ENCODE peak calls at places on chromosomes 5 and 9, in nine cellular contexts. S, B, Z, T, D, M, O, J and G are unnamed samples.

GRCh38 chr5:31596354-31596753 is 42.6 kb upstream of the PDZD2 start:
- DNase-seq in T (no peak), B (no peak), D (no peak), O (no peak), S (no peak), M (no peak), J (no peak), Z (no peak), G (no peak)

GRCh38 chr9:134655101-134655500 is 13.5 kb downstream of the COL5A1 start:
- DNase-seq in S (no peak), J (no peak), D (no peak), O (no peak), T (no peak), B (peak; percentile 33), Z (peak; percentile 6), M (no peak), G (no peak)

GRCh38 chr5:14806452-14806851 is 65.1 kb downstream of the ANKH start:
- DNase-seq in J (peak; percentile 99), B (no peak), Z (peak; percentile 65), M (no peak), T (no peak), S (no peak), D (no peak), O (peak; percentile 73), G (peak; percentile 89)

GRCh38 chr5:147737921-147738320 is 44.6 kb downstream of the JAKMIP2 start:
- DNase-seq in O (no peak), M (no peak), Z (no peak), T (no peak), J (no peak), B (no peak), D (no peak), S (no peak), G (no peak)

GRCh38 chr9:124257865-124258764 is at the start of gene NEK6:
- DNase-seq in S (no peak), T (peak; percentile 64), D (no peak), O (peak; percentile 69), J (peak; percentile 82), M (no peak), Z (peak; percentile 53), B (peak; percentile 66), G (no peak)

GRCh38 chr5:168366124-168366523 is 74.7 kb downstream of the WWC1 start:
- DNase-seq in M (no peak), Z (no peak), O (peak; percentile 88), T (no peak), S (no peak), D (no peak), B (no peak), J (peak; percentile 93), G (peak; percentile 90)

GRCh38 chr9:31084331-31084730 is 1300.1 kb upstream of the ACO1 start:
- DNase-seq in J (no peak), B (no peak), O (no peak), M (no peak), T (no peak), D (no peak), S (no peak), Z (no peak), G (no peak)

GRCh38 chr5:154015071-154015693 is 23.5 kb downstream of the FAM114A2 start:
- DNase-seq in O (no peak), J (no peak), T (no peak), D (no peak), S (no peak), Z (peak; percentile 26), B (peak; percentile 12), M (no peak), G (no peak)

GRCh38 chr5:10656176-10656830 is 92.4 kb downstream of the ANKRD33B start:
- DNase-seq in Z (no peak), S (no peak), D (no peak), M (no peak), T (no peak), O (no peak), J (peak; percentile 16), B (no peak), G (no peak)

GRCh38 chr5:169702726-169703481 is 65.8 kb downstream of the DOCK2 start:
- DNase-seq in Z (no peak), M (no peak), D (no peak), B (no peak), T (peak; percentile 67), S (no peak), J (no peak), O (no peak), G (peak; percentile 33)

GRCh38 chr5:122008061-122008460 is 46.3 kb downstream of the SRFBP1 start:
- DNase-seq in T (no peak), J (no peak), D (no peak), S (no peak), B (peak; percentile 21), O (no peak), Z (no peak), M (no peak), G (no peak)

GRCh38 chr9:101026824-101027223 is 1.7 kb upstream of the PLPPR1 start:
- DNase-seq in Z (no peak), B (no peak), S (no peak), D (peak; percentile 8), T (no peak), O (no peak), J (no peak), M (no peak), G (no peak)

GRCh38 chr5:36703245-36703860 is 96.9 kb downstream of the SLC1A3 start:
- DNase-seq in S (no peak), Z (no peak), M (no peak), O (no peak), T (no peak), D (no peak), B (no peak), J (peak; percentile 52), G (no peak)

GRCh38 chr9:101477736-101478135 is 42.2 kb upstream of the ALDOB start:
- DNase-seq in S (no peak), O (peak; percentile 35), J (peak; percentile 58), Z (no peak), D (no peak), B (no peak), T (no peak), M (no peak), G (no peak)

GRCh38 chr5:167489202-167489601 is 802.2 kb upstream of the WWC1 start:
- DNase-seq in M (no peak), S (no peak), Z (no peak), O (peak; percentile 78), D (no peak), B (no peak), T (no peak), J (peak; percentile 25), G (peak; percentile 70)

GRCh38 chr9:124752967-124753366 is 18.1 kb downstream of the NR6A1 start:
- DNase-seq in M (no peak), S (peak; percentile 68), O (peak; percentile 88), Z (no peak), B (no peak), J (peak; percentile 74), D (no peak), T (no peak), G (peak; percentile 16)

GRCh38 chr9:98506422-98507054 is 202.2 kb downstream of the GABBR2 start:
- DNase-seq in Z (no peak), O (no peak), D (no peak), T (no peak), B (no peak), S (no peak), J (no peak), M (peak; percentile 62), G (no peak)

GRCh38 chr5:132495063-132495671 is 4.6 kb upstream of the IRF1 start:
- DNase-seq in S (no peak), M (peak; percentile 73), Z (no peak), B (no peak), J (no peak), D (no peak), O (no peak), T (no peak), G (no peak)

DNA sequence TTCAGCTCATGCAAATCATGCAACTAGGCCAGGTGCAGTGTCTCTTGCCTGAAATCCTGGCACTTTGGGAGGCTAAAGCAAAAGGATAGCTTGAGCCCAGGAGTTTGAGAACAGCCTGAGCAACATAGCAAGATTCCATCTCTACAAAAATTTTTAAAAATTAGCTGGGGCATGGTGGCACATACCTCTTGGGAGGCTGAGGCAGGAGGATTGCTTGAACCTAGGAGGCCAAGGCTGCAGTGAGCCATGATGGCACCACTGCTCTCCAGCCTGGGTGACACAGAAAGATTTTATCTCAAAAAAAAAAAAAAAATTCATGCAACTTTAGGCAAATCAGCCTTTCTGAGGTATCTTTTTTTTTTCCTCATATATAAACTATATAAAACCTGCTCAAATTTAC is 35.6 kb upstream of the CCNB1 start:
- DNase-seq in S (no peak), Z (no peak), J (no peak), B (no peak), D (no peak), M (no peak), O (no peak), T (no peak), G (no peak)
- H3K4me3 ChIP-seq in S (no peak overlapping the region), Z (no peak overlapping the region), J (no peak overlapping the region), B (no peak overlapping the region), D (no peak overlapping the region), M (no peak overlapping the region), O (no peak overlapping the region), T (no peak overlapping the region), G (no peak overlapping the region)

DNA sequence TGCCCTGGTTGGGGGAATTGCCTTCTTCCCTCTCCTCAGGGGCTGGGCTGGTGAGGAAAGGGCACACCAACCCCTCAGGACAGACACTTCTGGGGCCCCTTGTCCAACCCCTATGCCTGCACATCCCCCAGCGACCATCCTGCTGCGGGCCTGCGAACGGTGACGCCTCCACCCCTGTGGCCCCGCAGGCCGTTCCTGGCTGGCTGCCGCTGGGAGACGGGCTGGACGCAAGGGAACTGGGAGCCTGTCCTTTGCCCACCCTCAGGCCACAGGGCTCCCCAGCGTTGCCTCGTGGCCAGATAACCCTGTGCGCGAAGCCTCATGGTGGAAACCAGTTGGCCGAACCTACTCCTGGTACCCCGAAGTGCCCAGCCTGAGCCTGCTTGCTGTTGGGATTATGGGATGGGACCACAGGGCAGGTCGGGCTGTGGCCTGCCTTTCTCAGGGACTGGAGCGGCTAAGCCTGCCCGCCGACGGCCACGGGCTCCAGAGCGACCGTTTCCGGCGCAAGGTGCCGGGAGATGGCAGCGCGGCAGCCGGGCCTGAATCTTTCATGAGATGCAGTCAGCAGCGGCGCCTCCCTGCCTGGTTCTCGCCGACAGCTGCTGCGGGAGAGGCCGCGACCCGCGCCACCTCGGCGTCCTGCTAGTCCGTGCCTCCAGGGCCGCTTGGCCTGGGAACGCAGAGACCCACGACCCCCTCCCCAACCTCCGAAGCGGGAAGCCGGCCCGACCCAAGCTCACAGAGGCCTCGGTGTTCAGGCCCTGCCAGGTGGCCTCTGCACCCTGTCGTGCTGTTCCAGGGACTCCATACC is 6.5 kb upstream of the PITX1 start:
- DNase-seq in T (no peak), Z (no peak), B (peak; percentile 77), J (no peak), M (no peak), S (no peak), D (no peak), O (no peak), G (no peak)
- H3K4me3 ChIP-seq in T (no peak overlapping the region), Z (no peak overlapping the region), B (no peak overlapping the region), J (no peak overlapping the region), M (no peak overlapping the region), S (no peak overlapping the region), D (no peak overlapping the region), O (no peak overlapping the region), G (no peak overlapping the region)

GRCh38 chr9:127567898-127568617 is 44.0 kb upstream of the STXBP1 start:
- DNase-seq in B (peak; percentile 88), J (no peak), S (no peak), Z (no peak), M (no peak), D (no peak), O (peak; percentile 19), T (no peak), G (no peak)
- H3K4me3 ChIP-seq in B (peak overlapping the region; percentile 99), J (peak overlapping the region; percentile 93), S (peak overlapping the region; percentile 72), Z (peak overlapping the region; percentile 94), M (peak overlapping the region; percentile 93), D (peak overlapping the region; percentile 75), O (peak overlapping the region; percentile 71), T (peak overlapping the region; percentile 47), G (peak overlapping the region; percentile 95)

GRCh38 chr5:126384985-126385384 is 38.2 kb upstream of the GRAMD2B start:
- DNase-seq in O (peak; percentile 95), T (no peak), S (no peak), D (no peak), J (peak; percentile 63), B (no peak), M (no peak), Z (no peak), G (peak; percentile 65)
- H3K4me3 ChIP-seq in O (no peak overlapping the region), T (no peak overlapping the region), S (no peak overlapping the region), D (no peak overlapping the region), J (no peak overlapping the region), B (no peak overlapping the region), M (no peak overlapping the region), Z (no peak overlapping the region), G (no peak overlapping the region)